ENCODE peak calls at places on chromosomes 16 and 17, in ten cellular contexts. H, O, L, T, P, U, W, I, F and C are unnamed samples.

GRCh38 chr16:86975445-86975844 is 341.7 kb downstream of the C16orf95 start:
- DNase-seq in H (no peak), O (no peak), L (peak), T (no peak), P (peak), U (no peak), W (no peak), I (peak), F (peak), C (no peak)

GRCh38 chr17:82461827-82462524 is 3.4 kb downstream of the NARF start:
- DNase-seq in H (peak), O (no peak), L (no peak), T (no peak), P (no peak), U (no peak), W (peak), I (no peak), F (no peak), C (no peak)

GRCh38 chr16:28136751-28137434 is 73.4 kb upstream of the GSG1L start:
- DNase-seq in H (no peak), O (no peak), L (no peak), T (no peak), P (no peak), U (no peak), W (no peak), I (no peak), F (no peak), C (no peak)

GRCh38 chr17:14227052-14227451 is 9.6 kb downstream of the CDRT15 start:
- DNase-seq in H (no peak), O (no peak), L (no peak), T (no peak), P (no peak), U (no peak), W (no peak), I (no peak), F (no peak), C (no peak)

GRCh38 chr16:66274335-66275110 is 92.0 kb upstream of the CDH5 start:
- DNase-seq in H (no peak), O (no peak), L (no peak), T (no peak), P (no peak), U (no peak), W (no peak), I (peak), F (peak), C (peak)

GRCh38 chr17:2060681-2061440 is 6.0 kb downstream of the HIC1 start:
- DNase-seq in H (no peak), O (no peak), L (no peak), T (no peak), P (no peak), U (no peak), W (no peak), I (no peak), F (no peak), C (no peak)

GRCh38 chr17:48444531-48445247 is 14.7 kb upstream of the SKAP1 start:
- DNase-seq in H (no peak), O (no peak), L (no peak), T (no peak), P (no peak), U (no peak), W (no peak), I (no peak), F (no peak), C (no peak)

GRCh38 chr16:35750157-35750689 is 2290.8 kb downstream of the TP53TG3F start:
- DNase-seq in H (no peak), O (no peak), L (no peak), T (no peak), P (no peak), U (no peak), W (no peak), I (no peak), F (no peak), C (peak)

GRCh38 chr16:11396241-11397048 is 51.2 kb downstream of the RMI2 start:
- DNase-seq in H (peak), O (peak), L (peak), T (peak), P (peak), U (peak), W (peak), I (peak), F (no peak), C (peak)

GRCh38 chr17:81961087-81961514 is at the start of gene NOTUM:
- DNase-seq in H (peak), O (no peak), L (no peak), T (no peak), P (peak), U (no peak), W (no peak), I (peak), F (no peak), C (no peak)

GRCh38 chr16:75380870-75381269 is 52.4 kb downstream of the CFDP1 start:
- DNase-seq in H (no peak), O (no peak), L (no peak), T (no peak), P (no peak), U (no peak), W (no peak), I (peak), F (no peak), C (no peak)

GRCh38 chr16:65122974-65123845 is 1.3 kb upstream of the CDH11 start:
- DNase-seq in H (peak), O (peak), L (peak), T (no peak), P (peak), U (peak), W (peak), I (peak), F (no peak), C (no peak)

GRCh38 chr17:50393700-50394099 is 3.6 kb downstream of the LRRC59 start:
- DNase-seq in H (no peak), O (no peak), L (no peak), T (no peak), P (no peak), U (no peak), W (no peak), I (no peak), F (no peak), C (no peak)

GRCh38 chr17:82487898-82488297 is 29.4 kb downstream of the NARF start:
- DNase-seq in H (no peak), O (no peak), L (no peak), T (no peak), P (no peak), U (no peak), W (peak), I (no peak), F (no peak), C (no peak)

GRCh38 chr17:57523926-57524634 is 221.0 kb downstream of the CCDC182 start:
- DNase-seq in H (peak), O (no peak), L (no peak), T (no peak), P (no peak), U (no peak), W (peak), I (peak), F (peak), C (no peak)

GRCh38 chr17:47694018-47694817 is at the start of gene TBKBP1:
- DNase-seq in H (peak), O (no peak), L (peak), T (peak), P (peak), U (no peak), W (peak), I (peak), F (no peak), C (peak)

GRCh38 chr16:1322407-1322806 is 11.0 kb upstream of the BAIAP3 start:
- DNase-seq in H (no peak), O (no peak), L (no peak), T (no peak), P (no peak), U (no peak), W (no peak), I (no peak), F (no peak), C (no peak)

GRCh38 chr17:45722161-45722560 is 62.0 kb upstream of the CRHR1 start:
- DNase-seq in H (no peak), O (no peak), L (no peak), T (no peak), P (peak), U (no peak), W (no peak), I (peak), F (peak), C (no peak)

GRCh38 chr16:12661656-12662172 is 142.0 kb downstream of the CPPED1 start:
- DNase-seq in H (no peak), O (no peak), L (no peak), T (no peak), P (peak), U (no peak), W (no peak), I (peak), F (peak), C (no peak)

GRCh38 chr16:728131-728889 is 1.4 kb downstream of the HAGHL start:
- DNase-seq in H (peak), O (no peak), L (peak), T (peak), P (peak), U (peak), W (peak), I (peak), F (peak), C (peak)

GRCh38 chr17:43543771-43544575 is 2.2 kb downstream of the ETV4 start:
- DNase-seq in H (no peak), O (no peak), L (no peak), T (no peak), P (no peak), U (no peak), W (no peak), I (no peak), F (no peak), C (no peak)
- TF ChIP-seq CTCF in H (no peak), O (no peak), L (no peak), T (no peak), P (no peak), U (no peak), W (no peak), I (no peak), F (no peak), C (no peak)

GRCh38 chr17:35242158-35242804 is 591 bp upstream of the SLFN5 start:
- DNase-seq in H (peak), O (no peak), L (peak), T (peak), P (peak), U (peak), W (peak), I (peak), F (peak), C (peak)
- TF ChIP-seq CTCF in H (peak), O (no peak), L (peak), T (no peak), P (no peak), U (no peak), W (peak), I (no peak), F (peak), C (peak)

DNA sequence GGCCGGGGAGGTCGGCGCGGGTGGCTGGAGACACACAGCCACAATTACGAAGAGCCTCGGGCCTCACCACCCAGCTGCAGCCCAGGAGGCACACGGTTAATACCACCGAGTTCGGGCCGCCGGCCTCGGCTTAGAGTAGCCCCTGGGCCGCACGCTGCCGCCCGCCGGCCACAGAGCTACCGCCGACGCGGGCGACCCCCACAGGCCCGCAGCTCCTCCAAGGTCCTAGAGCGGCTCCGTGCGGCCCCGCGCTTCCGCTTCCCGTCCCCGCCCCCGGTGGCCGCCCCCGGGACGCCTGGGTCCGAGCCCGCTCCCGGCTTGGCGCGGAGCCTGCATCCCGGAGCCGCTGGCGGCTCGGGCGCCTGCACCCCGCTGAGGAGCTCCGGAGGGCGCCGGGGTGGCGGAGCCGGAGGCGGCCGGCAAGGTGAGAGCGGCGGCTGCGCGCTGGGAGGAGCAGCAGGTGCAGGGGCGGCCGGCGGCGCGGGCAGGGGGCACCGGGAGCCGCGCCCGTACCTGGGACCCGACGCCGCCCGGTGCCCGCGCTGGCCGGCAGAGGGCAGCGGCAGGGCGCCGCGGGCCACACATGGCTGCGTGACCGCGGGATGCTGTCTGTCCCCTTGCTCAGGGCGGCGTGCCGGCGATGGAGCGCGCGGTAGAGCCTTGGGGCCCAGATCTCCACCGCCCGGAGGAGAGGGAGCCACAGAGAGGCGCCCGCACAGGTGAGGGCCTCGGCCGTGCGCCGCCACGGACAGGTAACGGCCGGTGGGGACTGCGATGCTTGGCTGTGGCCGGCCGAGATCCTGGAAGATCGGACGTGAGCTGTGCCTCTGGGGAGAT is at the start of gene ZNF48:
- DNase-seq in H (peak), O (no peak), L (peak), T (peak), P (peak), U (peak), W (peak), I (peak), F (peak), C (peak)
- TF ChIP-seq CTCF in H (no peak), O (peak), L (peak), T (no peak), P (peak), U (peak), W (peak), I (peak), F (peak), C (peak)

GRCh38 chr17:40031706-40032105 is 16.5 kb downstream of the CSF3 start:
- DNase-seq in H (no peak), O (no peak), L (no peak), T (no peak), P (no peak), U (no peak), W (no peak), I (no peak), F (no peak), C (no peak)

GRCh38 chr17:40033339-40033738 is 18.1 kb downstream of the CSF3 start:
- DNase-seq in H (peak), O (no peak), L (no peak), T (no peak), P (no peak), U (no peak), W (no peak), I (no peak), F (no peak), C (no peak)

GRCh38 chr17:40032322-40033320 is 17.4 kb downstream of the CSF3 start:
- DNase-seq in H (peak), O (no peak), L (no peak), T (no peak), P (no peak), U (no peak), W (peak), I (no peak), F (no peak), C (no peak)

GRCh38 chr17:40034426-40035161 is 19.4 kb downstream of the CSF3 start:
- DNase-seq in H (no peak), O (no peak), L (no peak), T (no peak), P (no peak), U (no peak), W (no peak), I (no peak), F (no peak), C (no peak)

GRCh38 chr17:40035162-40035559 is 19.0 kb downstream of the MED24 start:
- DNase-seq in H (no peak), O (no peak), L (no peak), T (no peak), P (peak), U (no peak), W (no peak), I (peak), F (no peak), C (no peak)
- TF ChIP-seq CTCF in H (no peak), O (peak), L (no peak), T (no peak), P (peak), U (no peak), W (peak), I (peak), F (peak), C (peak)

DNA sequence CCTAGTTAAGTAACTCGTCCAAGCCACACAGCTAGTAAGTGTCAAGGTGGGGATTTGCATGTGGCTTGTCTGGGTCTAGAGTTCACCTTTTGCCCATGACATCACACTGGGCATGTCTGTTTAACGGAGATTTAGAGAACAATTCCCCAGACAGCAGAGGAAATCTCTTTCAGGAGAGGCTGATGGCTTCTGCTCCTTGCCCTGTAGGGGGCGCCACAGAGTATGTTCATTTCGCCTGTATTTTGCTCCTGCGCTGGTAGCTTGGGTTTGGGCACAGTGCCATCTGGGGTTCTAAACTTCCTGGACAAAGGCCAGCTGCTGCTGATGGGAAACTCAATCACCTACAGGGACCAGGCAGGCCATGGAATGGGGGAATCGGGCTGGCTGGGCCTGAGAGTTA is 20.4 kb downstream of the OTOA start:
- DNase-seq in H (peak), O (no peak), L (no peak), T (no peak), P (no peak), U (no peak), W (no peak), I (no peak), F (peak), C (no peak)
- TF ChIP-seq CTCF in H (no peak), O (peak), L (no peak), T (no peak), P (peak), U (no peak), W (peak), I (peak), F (peak), C (peak)

DNA sequence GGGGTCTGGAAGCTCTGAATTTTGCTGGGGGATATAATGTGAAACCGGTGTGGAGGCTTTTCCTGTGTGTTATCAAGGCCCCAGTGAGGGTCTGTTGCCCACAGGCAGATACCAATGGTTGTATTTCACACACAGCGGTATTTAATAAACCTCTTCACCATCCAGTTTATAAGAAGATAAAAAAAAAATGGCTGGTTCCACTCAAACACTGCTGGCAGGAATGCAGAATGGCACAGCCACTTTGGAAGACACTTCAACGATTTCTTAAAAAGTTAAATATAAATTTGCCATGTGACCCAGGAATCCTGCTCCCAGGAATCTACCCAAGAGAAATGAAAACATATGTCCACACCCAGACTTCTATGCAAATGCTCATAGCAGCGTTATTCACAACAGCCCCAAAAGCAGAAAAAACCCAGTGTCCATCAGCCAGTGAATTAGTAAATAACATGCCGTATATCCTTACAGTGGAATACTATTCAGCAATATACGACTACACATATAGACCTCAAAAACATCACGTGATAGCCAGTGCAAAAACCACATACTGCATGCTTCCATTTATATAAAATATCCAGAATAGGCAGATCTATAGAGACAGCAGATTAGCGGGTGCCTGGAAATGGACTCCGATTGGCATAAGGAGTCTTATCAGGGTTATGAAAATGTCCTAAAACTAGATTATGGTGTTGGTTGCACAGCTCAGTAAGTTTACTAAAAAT is 38.7 kb downstream of the XYLT1 start:
- DNase-seq in H (no peak), O (no peak), L (no peak), T (no peak), P (no peak), U (no peak), W (no peak), I (no peak), F (no peak), C (no peak)
- TF ChIP-seq CTCF in H (no peak), O (no peak), L (peak), T (no peak), P (no peak), U (no peak), W (no peak), I (no peak), F (peak), C (no peak)